ENCODE peak calls at places on chromosomes 4 and X, in five cellular contexts. L is colonic mucosa, U is GM12878, G is GM13976, A is tibial artery. I is an unnamed sample.
A peak's percentile ranks its signal among the peaks of the same experiment; 100 is the strongest.

GRCh38 chr4:111283066-111283677 is 660.3 kb upstream of the PITX2 start:
- DNase-seq in L (peak; percentile 74), U (no peak), G (peak; percentile 46), A (peak; percentile 26), I (peak; percentile 15)

GRCh38 chr4:98744372-98745150 is 86.2 kb upstream of the TSPAN5 start:
- DNase-seq in L (peak; percentile 44), U (no peak), G (no peak), A (no peak), I (no peak)

GRCh38 chr4:8433181-8433580 is 7.3 kb downstream of the ACOX3 start:
- DNase-seq in L (no peak), U (no peak), G (no peak), A (no peak), I (no peak)

GRCh38 chrX:109125304-109125703 is 356.6 kb downstream of the GUCY2F start:
- DNase-seq in L (no peak), U (no peak), G (no peak), A (no peak), I (no peak)

GRCh38 chr4:8136529-8136928 is 22.1 kb downstream of the ABLIM2 start:
- DNase-seq in L (no peak), U (no peak), G (no peak), A (no peak), I (no peak)

GRCh38 chr4:181150173-181150572 is 1093.0 kb upstream of the TENM3 start:
- DNase-seq in L (no peak), U (no peak), G (no peak), A (no peak), I (no peak)

GRCh38 chr4:90419124-90419711 is 292.0 kb downstream of the CCSER1 start:
- DNase-seq in L (no peak), U (no peak), G (peak; percentile 39), A (no peak), I (no peak)

GRCh38 chr4:7045553-7045952 is 2.4 kb downstream of the TADA2B start:
- DNase-seq in L (no peak), U (no peak), G (no peak), A (no peak), I (no peak)

GRCh38 chrX:45070116-45071007 is 130.3 kb downstream of the DIPK2B start:
- DNase-seq in L (peak; percentile 41), U (peak; percentile 45), G (no peak), A (peak; percentile 21), I (no peak)

GRCh38 chr4:38056024-38056685 is 96.0 kb downstream of the PTTG2 start:
- DNase-seq in L (no peak), U (no peak), G (no peak), A (no peak), I (no peak)

GRCh38 chr4:113921089-113921842 is 58.2 kb downstream of the ARSJ start:
- DNase-seq in L (no peak), U (no peak), G (no peak), A (no peak), I (no peak)

GRCh38 chr4:24179201-24179840 is 289.5 kb upstream of the PPARGC1A start:
- DNase-seq in L (no peak), U (no peak), G (no peak), A (no peak), I (no peak)

GRCh38 chrX:105488731-105489130 is 268.2 kb upstream of the TEX13A start:
- DNase-seq in L (no peak), U (no peak), G (no peak), A (no peak), I (no peak)

GRCh38 chr4:152970102-152970820 is 34.1 kb downstream of the FHDC1 start:
- DNase-seq in L (no peak), U (no peak), G (no peak), A (no peak), I (no peak)

GRCh38 chr4:170009291-170009690 is 16.9 kb downstream of the MFAP3L start:
- DNase-seq in L (no peak), U (no peak), G (no peak), A (no peak), I (no peak)

GRCh38 chrX:19183777-19184485 is 61.7 kb upstream of the ADGRG2 start:
- DNase-seq in L (no peak), U (no peak), G (no peak), A (no peak), I (no peak)

GRCh38 chr4:7737268-7737645 is 202.4 kb downstream of the AFAP1 start:
- DNase-seq in L (no peak), U (no peak), G (no peak), A (no peak), I (no peak)

GRCh38 chr4:76377481-76377901 is 43.5 kb downstream of the CCDC158 start:
- DNase-seq in L (no peak), U (no peak), G (no peak), A (no peak), I (no peak)

GRCh38 chr4:20723019-20723418 is 22.8 kb downstream of the PACRGL start:
- DNase-seq in L (no peak), U (no peak), G (no peak), A (no peak), I (no peak)

GRCh38 chr4:31575504-31575903 is 855.3 kb downstream of the PCDH7 start:
- DNase-seq in L (no peak), U (no peak), G (no peak), A (no peak), I (no peak)

GRCh38 chr4:86117781-86118302 is 242.0 kb downstream of the MAPK10 start:
- DNase-seq in L (no peak), U (no peak), G (no peak), A (no peak), I (no peak)

GRCh38 chrX:131201986-131202385 is 87.1 kb downstream of the IGSF1 start:
- DNase-seq in L (no peak), U (no peak), G (no peak), A (no peak), I (no peak)

GRCh38 chrX:124239324-124239723 is 93.1 kb upstream of the TEX13D start:
- DNase-seq in L (no peak), U (no peak), G (no peak), A (no peak), I (no peak)

GRCh38 chr4:65482410-65482809 is 187.9 kb downstream of the EPHA5 start:
- DNase-seq in L (no peak), U (no peak), G (no peak), A (no peak), I (no peak)

GRCh38 chrX:9746148-9746880 is 19.3 kb downstream of the GPR143 start:
- DNase-seq in L (no peak), U (no peak), G (no peak), A (no peak), I (no peak)

GRCh38 chr4:113170115-113170817 is 120.8 kb downstream of the ANK2 start:
- DNase-seq in L (no peak), U (no peak), G (no peak), A (no peak), I (no peak)

GRCh38 chrX:554271-554670 is 76.3 kb upstream of the SHOX start:
- DNase-seq in L (no peak), U (no peak), G (no peak), A (no peak), I (no peak)

DNA sequence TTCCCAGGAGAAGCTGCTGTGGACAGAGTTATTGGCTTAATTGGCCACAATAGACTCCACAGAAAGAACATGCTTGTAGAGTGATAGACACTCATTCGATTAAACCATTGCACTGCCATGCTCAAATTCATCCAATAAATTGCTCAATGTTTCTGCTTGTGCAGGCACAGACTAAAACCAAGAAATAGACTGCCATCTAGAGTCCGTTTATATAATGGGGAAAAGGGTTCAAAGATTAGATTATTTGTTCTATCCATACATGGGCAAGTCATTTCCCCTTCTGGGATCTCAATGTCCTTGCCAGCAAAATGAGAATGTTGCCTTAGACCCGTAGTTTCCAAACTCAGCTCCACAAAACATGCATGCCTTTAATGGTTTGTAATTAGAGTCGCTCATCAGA is 8.7 kb downstream of the SMIM10 start:
- DNase-seq in L (no peak), U (peak; percentile 2), G (peak; percentile 38), A (no peak), I (no peak)
- TF ChIP-seq CTCF in L (peak; percentile 30), U (peak; percentile 46), G (peak; percentile 32), A (peak; percentile 48), I (no peak)

GRCh38 chr4:173318648-173319211 is 15.4 kb downstream of the HMGB2 start:
- DNase-seq in L (no peak), U (no peak), G (no peak), A (no peak), I (no peak)

GRCh38 chr4:173319696-173320095 is 14.5 kb downstream of the HMGB2 start:
- DNase-seq in L (no peak), U (no peak), G (no peak), A (no peak), I (no peak)

GRCh38 chr4:173314715-173315114 is 19.4 kb downstream of the HMGB2 start:
- DNase-seq in L (no peak), U (no peak), G (no peak), A (no peak), I (no peak)

GRCh38 chr4:173316060-173316459 is 18.1 kb downstream of the HMGB2 start:
- DNase-seq in L (no peak), U (no peak), G (no peak), A (no peak), I (no peak)

DNA sequence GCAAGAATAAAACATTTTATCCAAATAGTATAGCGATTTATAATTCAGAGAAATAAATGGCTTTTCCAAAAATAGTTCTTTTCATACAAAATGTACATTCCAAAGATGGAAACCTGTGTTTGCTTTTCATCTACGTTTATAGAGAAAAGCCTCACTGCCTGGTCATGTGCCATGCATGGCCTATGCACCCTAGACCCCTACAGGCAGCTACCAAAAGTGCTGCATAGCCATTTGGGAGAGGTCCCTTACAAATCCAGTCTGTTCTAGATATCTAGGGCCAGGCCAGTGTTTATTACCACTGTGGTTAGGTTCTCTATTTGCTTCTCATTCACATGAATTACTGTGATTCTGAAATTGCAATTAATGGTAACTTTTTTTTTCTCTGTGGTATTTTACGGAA is 17.2 kb downstream of the HMGB2 start:
- DNase-seq in L (no peak), U (no peak), G (no peak), A (no peak), I (no peak)
- TF ChIP-seq CTCF in L (no peak), U (peak; percentile 30), G (peak; percentile 7), A (no peak), I (no peak)

DNA sequence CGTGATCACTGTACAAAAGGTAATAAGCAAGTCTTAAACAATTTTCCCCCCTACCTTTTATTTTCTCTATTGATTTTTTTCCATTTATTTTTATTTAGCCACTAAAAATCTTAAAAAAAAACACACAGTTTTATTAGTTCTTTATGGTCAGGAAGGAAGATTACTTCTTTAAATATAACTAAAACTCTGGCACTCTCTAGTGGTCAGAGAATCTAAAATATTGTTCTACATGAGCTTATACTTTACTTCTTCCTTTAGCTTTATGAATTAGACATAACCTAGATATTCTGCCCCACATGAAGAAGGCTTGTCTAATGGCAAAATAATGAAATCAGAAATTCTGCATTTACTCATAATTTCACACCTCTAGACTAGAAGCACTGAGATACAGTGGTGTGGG is 135.2 kb downstream of the PDE5A start:
- DNase-seq in L (no peak), U (no peak), G (no peak), A (no peak), I (no peak)
- TF ChIP-seq CTCF in L (no peak), U (peak; percentile 12), G (no peak), A (no peak), I (no peak)

GRCh38 chr4:182549386-182549785 is 306.2 kb downstream of the TENM3 start:
- DNase-seq in L (no peak), U (no peak), G (no peak), A (no peak), I (no peak)

GRCh38 chr4:182548156-182548555 is 305.0 kb downstream of the TENM3 start:
- DNase-seq in L (no peak), U (no peak), G (no peak), A (no peak), I (no peak)

GRCh38 chr4:182552948-182553347 is 309.7 kb downstream of the TENM3 start:
- DNase-seq in L (no peak), U (no peak), G (no peak), A (no peak), I (no peak)

GRCh38 chr4:182547435-182547834 is 304.2 kb downstream of the TENM3 start:
- DNase-seq in L (no peak), U (peak; percentile 43), G (peak; percentile 41), A (no peak), I (no peak)
- TF ChIP-seq CTCF in L (no peak), U (no peak), G (no peak), A (no peak), I (no peak)